ENCODE peak calls at places on chromosome 7, in ten cellular contexts. M, W, J, N, H, P, O, B, A and Y are unnamed samples.

GRCh38 chr7:51028128-51028830 is 245.6 kb upstream of the GRB10 start:
- DNase-seq in W (no peak), A (no peak), N (no peak), B (no peak), H (no peak), M (no peak), P (no peak), J (no peak), O (no peak), Y (no peak)

GRCh38 chr7:27173412-27174076 is 576 bp downstream of the HOXA10 start:
- DNase-seq in M (no peak), J (no peak), H (no peak), N (peak), O (no peak), P (peak), W (no peak), A (peak), B (no peak), Y (no peak)

GRCh38 chr7:138245216-138245615 is 169.0 kb downstream of the AKR1D1 start:
- DNase-seq in O (no peak), J (no peak), W (no peak), P (no peak), N (no peak), A (no peak), M (no peak), H (no peak), B (no peak), Y (no peak)

GRCh38 chr7:44189286-44189992 is at the start of gene GCK:
- DNase-seq in N (no peak), M (no peak), A (no peak), B (no peak), H (no peak), J (no peak), W (no peak), O (no peak), P (no peak), Y (no peak)

GRCh38 chr7:133703547-133703946 is 423.6 kb upstream of the LRGUK start:
- DNase-seq in H (no peak), A (no peak), N (no peak), J (no peak), O (no peak), P (no peak), M (no peak), W (peak), B (no peak), Y (no peak)

GRCh38 chr7:128948312-128948973 is 10.7 kb downstream of the IRF5 start:
- DNase-seq in J (no peak), H (peak), B (no peak), P (no peak), O (no peak), M (no peak), W (no peak), A (no peak), N (no peak), Y (no peak)

GRCh38 chr7:134691820-134692705 is 45.4 kb downstream of the BPGM start:
- DNase-seq in M (no peak), O (no peak), H (no peak), A (peak), P (no peak), B (no peak), W (peak), J (no peak), N (no peak), Y (no peak)

GRCh38 chr7:85095357-85095756 is 91.5 kb downstream of the SEMA3D start:
- DNase-seq in J (no peak), H (no peak), O (no peak), N (no peak), P (no peak), A (no peak), W (no peak), B (no peak), M (peak), Y (no peak)

GRCh38 chr7:69624431-69624830 is 26.2 kb downstream of the AUTS2 start:
- DNase-seq in N (no peak), M (no peak), A (no peak), W (no peak), O (no peak), H (no peak), P (no peak), J (no peak), B (no peak), Y (no peak)

GRCh38 chr7:151100921-151101320 is 14.6 kb downstream of the AGAP3 start:
- DNase-seq in J (no peak), O (no peak), N (no peak), M (no peak), B (no peak), W (no peak), H (no peak), A (peak), P (no peak), Y (no peak)

GRCh38 chr7:34087892-34088891 is 182.9 kb downstream of the BMPER start:
- DNase-seq in B (no peak), A (no peak), P (peak), H (no peak), N (no peak), W (no peak), M (no peak), J (no peak), O (no peak), Y (peak)

GRCh38 chr7:38007096-38007495 is 86.7 kb downstream of the EPDR1 start:
- DNase-seq in W (no peak), O (no peak), B (no peak), J (no peak), N (no peak), P (no peak), H (no peak), A (no peak), M (no peak), Y (no peak)

GRCh38 chr7:131568510-131568909 is 12.1 kb upstream of the PODXL start:
- DNase-seq in W (no peak), M (no peak), N (no peak), J (no peak), H (no peak), P (no peak), B (no peak), O (no peak), A (no peak), Y (no peak)

GRCh38 chr7:25742287-25742686 is 409.7 kb upstream of the NFE2L3 start:
- DNase-seq in P (no peak), W (no peak), O (no peak), N (no peak), H (no peak), B (no peak), M (no peak), A (no peak), J (no peak), Y (no peak)

GRCh38 chr7:30750574-30751256 is 1.2 kb upstream of the INMT start:
- DNase-seq in B (peak), W (peak), M (peak), H (no peak), P (peak), N (peak), J (peak), A (peak), O (no peak), Y (no peak)

GRCh38 chr7:99079104-99079503 is 64.8 kb downstream of the SMURF1 start:
- DNase-seq in J (no peak), O (peak), H (no peak), P (peak), N (peak), M (no peak), B (no peak), W (no peak), A (no peak), Y (peak)

GRCh38 chr7:109354552-109354951 is 784.9 kb downstream of the DNAJB9 start:
- DNase-seq in P (no peak), A (no peak), O (no peak), B (no peak), M (no peak), J (no peak), W (no peak), H (no peak), N (no peak), Y (no peak)

GRCh38 chr7:101124376-101125056 is 2.4 kb upstream of the SERPINE1 start:
- DNase-seq in W (peak), M (no peak), O (no peak), P (no peak), N (no peak), H (peak), J (no peak), B (no peak), A (no peak), Y (no peak)

GRCh38 chr7:526474-527034 is 6.9 kb upstream of the PDGFA start:
- DNase-seq in O (no peak), A (no peak), N (no peak), B (no peak), M (no peak), J (no peak), H (no peak), W (no peak), P (no peak), Y (no peak)

DNA sequence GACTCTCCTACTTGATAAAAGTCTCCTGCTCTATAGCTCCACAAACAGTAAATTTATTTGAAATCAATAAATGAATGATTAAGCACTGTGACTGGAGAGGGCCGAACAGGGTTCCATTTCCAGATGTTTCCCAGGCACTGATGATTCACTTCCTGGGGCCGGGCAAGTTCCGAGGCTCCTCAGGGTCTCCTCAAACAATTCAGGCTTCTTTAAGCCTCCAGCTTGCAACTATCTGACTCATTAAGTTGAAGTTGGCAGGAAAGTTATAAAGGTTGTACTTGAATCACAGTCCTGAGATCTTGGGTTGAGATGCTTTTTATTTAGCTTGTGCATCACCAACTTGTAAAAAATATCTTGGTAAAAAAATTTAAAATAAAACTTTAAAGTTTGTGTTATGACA is 612.9 kb downstream of the DNAJB6 start:
- DNase-seq in N (no peak), J (no peak), A (no peak), O (no peak), W (no peak), M (no peak), B (no peak), H (no peak), P (no peak), Y (no peak)
- TF ChIP-seq CTCF in N (no peak), J (no peak), A (no peak), O (no peak), W (no peak), M (no peak), B (no peak), H (no peak), P (no peak), Y (no peak)

GRCh38 chr7:140661124-140661523 is 11.6 kb upstream of the ADCK2 start:
- DNase-seq in B (no peak), W (no peak), N (no peak), A (peak), M (no peak), J (no peak), H (no peak), O (no peak), P (peak), Y (no peak)
- TF ChIP-seq CTCF in B (no peak), W (peak), N (no peak), A (no peak), M (no peak), J (no peak), H (no peak), O (no peak), P (no peak), Y (no peak)

GRCh38 chr7:68425377-68425776 is 1172.9 kb upstream of the AUTS2 start:
- DNase-seq in P (no peak), O (no peak), W (no peak), H (no peak), B (peak), J (no peak), A (no peak), M (no peak), N (no peak), Y (no peak)
- TF ChIP-seq CTCF in P (no peak), O (no peak), W (no peak), H (no peak), B (peak), J (no peak), A (no peak), M (peak), N (no peak), Y (no peak)

GRCh38 chr7:149071641-149072437 is 18.7 kb downstream of the ZNF786 start:
- DNase-seq in J (no peak), A (no peak), H (peak), P (no peak), N (no peak), O (peak), W (no peak), B (no peak), M (no peak), Y (peak)
- TF ChIP-seq CTCF in J (no peak), A (no peak), H (peak), P (no peak), N (peak), O (peak), W (no peak), B (peak), M (no peak), Y (no peak)

GRCh38 chr7:148620749-148621372 is 30.3 kb downstream of the C7orf33 start:
- DNase-seq in B (no peak), H (no peak), N (no peak), M (no peak), O (no peak), J (no peak), A (no peak), P (no peak), W (no peak), Y (peak)

GRCh38 chr7:148623586-148624282 is 33.2 kb downstream of the C7orf33 start:
- DNase-seq in H (no peak), B (no peak), J (no peak), W (no peak), N (no peak), A (no peak), O (no peak), M (no peak), P (no peak), Y (no peak)

GRCh38 chr7:148621563-148621962 is 31.0 kb downstream of the C7orf33 start:
- DNase-seq in O (no peak), B (no peak), A (no peak), M (no peak), W (no peak), J (no peak), N (no peak), P (no peak), H (no peak), Y (no peak)

GRCh38 chr7:148624735-148625134 is 34.2 kb downstream of the C7orf33 start:
- DNase-seq in P (no peak), J (no peak), O (no peak), N (no peak), A (no peak), H (no peak), M (no peak), B (no peak), W (no peak), Y (no peak)

DNA sequence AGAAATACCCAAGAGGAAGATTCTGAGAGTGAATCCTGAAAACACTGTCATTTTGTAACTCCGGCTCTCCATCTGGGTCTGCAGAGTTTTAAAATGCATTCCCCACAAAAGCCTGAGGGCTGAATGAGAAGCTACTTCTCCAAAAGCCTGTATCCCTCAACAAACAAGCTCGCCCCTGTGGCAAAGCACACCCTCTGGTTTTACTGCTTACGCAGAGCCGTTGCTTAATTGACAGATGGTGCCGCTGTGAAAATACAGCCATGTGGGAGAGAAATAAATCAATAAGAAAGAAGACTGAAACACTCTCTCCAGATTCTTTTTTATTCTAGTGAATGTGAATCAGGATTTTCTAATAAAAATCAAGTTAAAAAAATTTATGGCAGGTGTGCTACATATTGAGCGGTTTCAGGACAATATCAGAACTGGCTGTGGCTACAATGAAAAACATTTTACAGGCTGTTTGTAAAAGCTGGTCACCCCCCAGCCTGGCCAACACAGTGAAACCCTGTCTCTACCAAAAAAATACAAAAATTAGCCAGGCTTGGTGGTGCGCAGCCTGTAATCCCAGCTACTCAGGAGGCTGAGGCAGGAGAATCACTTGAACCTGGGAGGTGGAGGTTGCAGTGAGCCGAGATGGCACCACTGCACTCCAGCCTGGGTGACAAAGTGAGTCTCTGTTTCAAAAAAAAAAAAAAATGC is 32.5 kb downstream of the C7orf33 start:
- DNase-seq in B (no peak), H (no peak), N (no peak), M (no peak), J (no peak), A (no peak), W (no peak), O (no peak), P (no peak), Y (no peak)
- TF ChIP-seq CTCF in B (no peak), H (no peak), N (no peak), M (no peak), J (no peak), A (no peak), W (no peak), O (no peak), P (no peak), Y (no peak)

DNA sequence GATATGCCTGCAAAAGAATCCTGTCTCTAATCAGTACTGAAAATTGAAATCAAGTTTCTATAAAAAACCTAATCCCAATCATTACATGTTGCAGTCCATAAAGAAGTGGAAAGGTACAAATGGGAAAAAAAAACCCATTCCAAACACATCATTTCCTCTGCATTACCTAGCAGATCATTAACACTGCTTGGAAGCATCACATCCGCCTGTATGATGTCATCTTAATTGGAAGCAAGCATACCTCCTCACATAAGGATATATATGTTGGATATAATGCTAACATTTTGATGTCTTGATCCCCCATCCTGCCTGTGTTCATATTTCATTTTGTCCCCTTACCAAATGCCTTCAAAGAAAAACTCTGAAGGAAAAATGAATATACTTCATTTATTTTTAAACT is 241.3 kb upstream of the AOAH start:
- DNase-seq in W (no peak), H (no peak), M (no peak), P (no peak), A (no peak), N (no peak), O (no peak), J (no peak), B (no peak), Y (no peak)
- TF ChIP-seq CTCF in W (no peak), H (no peak), M (no peak), P (no peak), A (no peak), N (no peak), O (no peak), J (no peak), B (no peak), Y (no peak)

GRCh38 chr7:105339404-105340316 is 49.1 kb downstream of the SRPK2 start:
- DNase-seq in O (no peak), M (no peak), J (no peak), N (no peak), A (no peak), W (no peak), H (no peak), B (no peak), P (no peak), Y (no peak)

GRCh38 chr7:105330526-105330925 is 58.2 kb downstream of the SRPK2 start:
- DNase-seq in M (no peak), N (no peak), J (no peak), P (no peak), H (no peak), A (no peak), O (no peak), W (no peak), B (no peak), Y (no peak)

GRCh38 chr7:105337529-105337928 is 51.2 kb downstream of the SRPK2 start:
- DNase-seq in J (no peak), N (no peak), O (no peak), M (peak), W (no peak), A (no peak), H (no peak), P (no peak), B (no peak), Y (no peak)

DNA sequence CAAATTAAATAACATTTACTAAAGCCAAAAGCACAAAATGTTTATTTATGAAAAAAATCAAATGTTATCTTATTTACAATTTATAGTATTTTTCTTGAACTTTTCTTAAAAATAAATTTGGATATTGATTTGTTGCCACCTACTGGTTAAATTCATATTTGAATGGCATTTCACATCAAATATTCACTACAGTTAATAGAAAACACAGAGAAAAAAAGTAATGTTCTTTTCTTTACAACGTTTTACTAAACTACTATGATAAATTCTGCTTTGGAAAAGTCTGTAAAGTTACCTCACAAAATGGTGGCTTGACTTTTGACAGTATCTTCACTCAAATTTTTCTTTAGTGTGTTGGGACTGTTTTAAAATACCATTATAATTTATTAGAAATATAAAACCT is 52.7 kb downstream of the SRPK2 start:
- DNase-seq in J (no peak), M (no peak), P (no peak), O (peak), A (no peak), W (no peak), N (no peak), H (no peak), B (no peak), Y (no peak)
- TF ChIP-seq CTCF in J (peak), M (peak), P (peak), O (peak), A (peak), W (peak), N (peak), H (peak), B (peak), Y (peak)